ENCODE peak calls at places on chromosomes 16 and 17, in six cellular contexts. One of them, this sample, is unnamed.

GRCh38 chr16:364595-365491 is 5.5 kb downstream of the MRPL28 start:
- DNase-seq in adrenal gland: no peak
- DNase-seq in uterus: no peak
- DNase-seq in tibial nerve: no peak
- DNase-seq in A549: no peak
- DNase-seq in transverse colon: no peak
- DNase-seq in this sample: no peak

GRCh38 chr17:61205931-61206330 is 193.7 kb upstream of the TBX2 start:
- DNase-seq in adrenal gland: no peak
- DNase-seq in uterus: no peak
- DNase-seq in tibial nerve: no peak
- DNase-seq in A549: no peak
- DNase-seq in transverse colon: no peak
- DNase-seq in this sample: no peak

GRCh38 chr17:63150994-63151464 is 185.0 kb downstream of the TANC2 start:
- DNase-seq in adrenal gland: no peak
- DNase-seq in uterus: no peak
- DNase-seq in tibial nerve: no peak
- DNase-seq in A549: no peak
- DNase-seq in transverse colon: no peak
- DNase-seq in this sample: no peak

GRCh38 chr17:32341141-32341856 is 674 bp downstream of the C17orf75 start:
- DNase-seq in adrenal gland: no peak
- DNase-seq in uterus: no peak
- DNase-seq in tibial nerve: no peak
- DNase-seq in A549: no peak
- DNase-seq in transverse colon: no peak
- DNase-seq in this sample: no peak

GRCh38 chr17:39144414-39144813 is 7.0 kb downstream of the PLXDC1 start:
- DNase-seq in adrenal gland: peak; percentile 51
- DNase-seq in uterus: peak; percentile 92
- DNase-seq in tibial nerve: peak; percentile 94
- DNase-seq in A549: no peak
- DNase-seq in transverse colon: peak; percentile 70
- DNase-seq in this sample: peak; percentile 91

GRCh38 chr17:75738218-75738802 is 17.1 kb downstream of the ITGB4 start:
- DNase-seq in adrenal gland: no peak
- DNase-seq in uterus: no peak
- DNase-seq in tibial nerve: no peak
- DNase-seq in A549: no peak
- DNase-seq in transverse colon: no peak
- DNase-seq in this sample: no peak

GRCh38 chr17:59372138-59372751 is 40.8 kb downstream of the YPEL2 start:
- DNase-seq in adrenal gland: peak; percentile 54
- DNase-seq in uterus: peak; percentile 66
- DNase-seq in tibial nerve: peak; percentile 38
- DNase-seq in A549: no peak
- DNase-seq in transverse colon: peak; percentile 68
- DNase-seq in this sample: peak; percentile 58

GRCh38 chr17:74842599-74843351 is 16.9 kb downstream of the GRIN2C start:
- DNase-seq in adrenal gland: peak; percentile 76
- DNase-seq in uterus: peak; percentile 40
- DNase-seq in tibial nerve: peak; percentile 30
- DNase-seq in A549: peak; percentile 96
- DNase-seq in transverse colon: peak; percentile 68
- DNase-seq in this sample: peak; percentile 89

GRCh38 chr16:58098207-58099096 is 30.7 kb downstream of the CFAP20 start:
- DNase-seq in adrenal gland: no peak
- DNase-seq in uterus: no peak
- DNase-seq in tibial nerve: no peak
- DNase-seq in A549: no peak
- DNase-seq in transverse colon: no peak
- DNase-seq in this sample: no peak

GRCh38 chr16:88330971-88331890 is 51.5 kb upstream of the ZNF469 start:
- DNase-seq in adrenal gland: no peak
- DNase-seq in uterus: no peak
- DNase-seq in tibial nerve: no peak
- DNase-seq in A549: no peak
- DNase-seq in transverse colon: no peak
- DNase-seq in this sample: no peak

GRCh38 chr17:78253946-78254672 is 22.7 kb downstream of the TMEM235 start:
- DNase-seq in adrenal gland: peak; percentile 84
- DNase-seq in uterus: peak; percentile 73
- DNase-seq in tibial nerve: peak; percentile 73
- DNase-seq in A549: peak; percentile 87
- DNase-seq in transverse colon: peak; percentile 88
- DNase-seq in this sample: peak; percentile 89

GRCh38 chr17:18966831-18967624 is 15.1 kb downstream of the SLC5A10 start:
- DNase-seq in adrenal gland: no peak
- DNase-seq in uterus: no peak
- DNase-seq in tibial nerve: no peak
- DNase-seq in A549: no peak
- DNase-seq in transverse colon: peak; percentile 7
- DNase-seq in this sample: peak; percentile 50

GRCh38 chr16:56206951-56207350 is 15.7 kb downstream of the GNAO1 start:
- DNase-seq in adrenal gland: no peak
- DNase-seq in uterus: no peak
- DNase-seq in tibial nerve: no peak
- DNase-seq in A549: no peak
- DNase-seq in transverse colon: no peak
- DNase-seq in this sample: no peak

GRCh38 chr16:83040174-83040573 is 413.4 kb downstream of the CDH13 start:
- DNase-seq in adrenal gland: no peak
- DNase-seq in uterus: no peak
- DNase-seq in tibial nerve: no peak
- DNase-seq in A549: no peak
- DNase-seq in transverse colon: no peak
- DNase-seq in this sample: no peak

GRCh38 chr16:58222532-58223316 is 24.8 kb upstream of the CSNK2A2 start:
- DNase-seq in adrenal gland: no peak
- DNase-seq in uterus: no peak
- DNase-seq in tibial nerve: no peak
- DNase-seq in A549: peak; percentile 26
- DNase-seq in transverse colon: no peak
- DNase-seq in this sample: no peak

GRCh38 chr16:87344931-87345631 is 27.9 kb upstream of the C16orf95 start:
- DNase-seq in adrenal gland: no peak
- DNase-seq in uterus: peak; percentile 42
- DNase-seq in tibial nerve: no peak
- DNase-seq in A549: no peak
- DNase-seq in transverse colon: peak; percentile 67
- DNase-seq in this sample: peak; percentile 42

GRCh38 chr16:84661418-84662060 is 13.2 kb downstream of the KLHL36 start:
- DNase-seq in adrenal gland: no peak
- DNase-seq in uterus: no peak
- DNase-seq in tibial nerve: no peak
- DNase-seq in A549: no peak
- DNase-seq in transverse colon: no peak
- DNase-seq in this sample: no peak

GRCh38 chr16:19524866-19525723 is 1.4 kb downstream of the CCP110 start:
- DNase-seq in adrenal gland: no peak
- DNase-seq in uterus: no peak
- DNase-seq in tibial nerve: no peak
- DNase-seq in A549: no peak
- DNase-seq in transverse colon: no peak
- DNase-seq in this sample: no peak

GRCh38 chr17:65530985-65531507 is 30.4 kb downstream of the AXIN2 start:
- DNase-seq in adrenal gland: peak; percentile 76
- DNase-seq in uterus: no peak
- DNase-seq in tibial nerve: no peak
- DNase-seq in A549: no peak
- DNase-seq in transverse colon: no peak
- DNase-seq in this sample: no peak

GRCh38 chr17:48804936-48805411 is 12.1 kb downstream of the TTLL6 start:
- DNase-seq in adrenal gland: peak; percentile 76
- DNase-seq in uterus: peak; percentile 39
- DNase-seq in tibial nerve: no peak
- DNase-seq in A549: peak; percentile 96
- DNase-seq in transverse colon: peak; percentile 76
- DNase-seq in this sample: peak; percentile 43

GRCh38 chr16:84751947-84752346 is 52.1 kb downstream of the USP10 start:
- DNase-seq in adrenal gland: no peak
- DNase-seq in uterus: no peak
- DNase-seq in tibial nerve: no peak
- DNase-seq in A549: no peak
- DNase-seq in transverse colon: no peak
- DNase-seq in this sample: no peak

GRCh38 chr17:10328971-10329923 is 43.6 kb downstream of the MYH13 start:
- DNase-seq in adrenal gland: no peak
- DNase-seq in uterus: no peak
- DNase-seq in tibial nerve: no peak
- DNase-seq in A549: no peak
- DNase-seq in transverse colon: no peak
- DNase-seq in this sample: no peak

GRCh38 chr16:85249830-85250455 is 137.7 kb upstream of the CIBAR2 start:
- DNase-seq in adrenal gland: no peak
- DNase-seq in uterus: no peak
- DNase-seq in tibial nerve: no peak
- DNase-seq in A549: no peak
- DNase-seq in transverse colon: no peak
- DNase-seq in this sample: no peak

GRCh38 chr17:8041249-8041928 is 2.5 kb downstream of the ALOX15B start:
- DNase-seq in adrenal gland: no peak
- DNase-seq in uterus: no peak
- DNase-seq in tibial nerve: no peak
- DNase-seq in A549: peak; percentile 81
- DNase-seq in transverse colon: peak; percentile 56
- DNase-seq in this sample: no peak

GRCh38 chr16:65071371-65072311 is 50.2 kb downstream of the CDH11 start:
- DNase-seq in adrenal gland: peak; percentile 31
- DNase-seq in uterus: peak; percentile 37
- DNase-seq in tibial nerve: peak; percentile 32
- DNase-seq in A549: no peak
- DNase-seq in transverse colon: peak; percentile 12
- DNase-seq in this sample: no peak

GRCh38 chr16:51009359-51009758 is 141.7 kb downstream of the SALL1 start:
- DNase-seq in adrenal gland: no peak
- DNase-seq in uterus: no peak
- DNase-seq in tibial nerve: no peak
- DNase-seq in A549: no peak
- DNase-seq in transverse colon: no peak
- DNase-seq in this sample: no peak

GRCh38 chr16:56848955-56849689 is 15.9 kb upstream of the SLC12A3 start:
- DNase-seq in adrenal gland: peak; percentile 58
- DNase-seq in uterus: peak; percentile 57
- DNase-seq in tibial nerve: no peak
- DNase-seq in A549: no peak
- DNase-seq in transverse colon: no peak
- DNase-seq in this sample: no peak

GRCh38 chr17:17528696-17529652 is 32.8 kb upstream of the RASD1 start:
- DNase-seq in adrenal gland: no peak
- DNase-seq in uterus: no peak
- DNase-seq in tibial nerve: no peak
- DNase-seq in A549: no peak
- DNase-seq in transverse colon: no peak
- DNase-seq in this sample: no peak

GRCh38 chr17:36149296-36149820 is 27.1 kb downstream of the TBC1D3B start:
- DNase-seq in adrenal gland: peak; percentile 32
- DNase-seq in uterus: peak; percentile 15
- DNase-seq in tibial nerve: peak; percentile 28
- DNase-seq in A549: no peak
- DNase-seq in transverse colon: no peak
- DNase-seq in this sample: peak; percentile 44

GRCh38 chr17:68584904-68585303 is 16.3 kb downstream of the FAM20A start:
- DNase-seq in adrenal gland: no peak
- DNase-seq in uterus: no peak
- DNase-seq in tibial nerve: no peak
- DNase-seq in A549: no peak
- DNase-seq in transverse colon: no peak
- DNase-seq in this sample: no peak

GRCh38 chr16:85338638-85338982 is 226.3 kb upstream of the CIBAR2 start:
- DNase-seq in adrenal gland: no peak
- DNase-seq in uterus: no peak
- DNase-seq in tibial nerve: no peak
- DNase-seq in A549: no peak
- DNase-seq in transverse colon: no peak
- DNase-seq in this sample: no peak

GRCh38 chr16:58013201-58013956 is 12.2 kb downstream of the USB1 start:
- DNase-seq in adrenal gland: no peak
- DNase-seq in uterus: no peak
- DNase-seq in tibial nerve: no peak
- DNase-seq in A549: no peak
- DNase-seq in transverse colon: no peak
- DNase-seq in this sample: no peak

DNA sequence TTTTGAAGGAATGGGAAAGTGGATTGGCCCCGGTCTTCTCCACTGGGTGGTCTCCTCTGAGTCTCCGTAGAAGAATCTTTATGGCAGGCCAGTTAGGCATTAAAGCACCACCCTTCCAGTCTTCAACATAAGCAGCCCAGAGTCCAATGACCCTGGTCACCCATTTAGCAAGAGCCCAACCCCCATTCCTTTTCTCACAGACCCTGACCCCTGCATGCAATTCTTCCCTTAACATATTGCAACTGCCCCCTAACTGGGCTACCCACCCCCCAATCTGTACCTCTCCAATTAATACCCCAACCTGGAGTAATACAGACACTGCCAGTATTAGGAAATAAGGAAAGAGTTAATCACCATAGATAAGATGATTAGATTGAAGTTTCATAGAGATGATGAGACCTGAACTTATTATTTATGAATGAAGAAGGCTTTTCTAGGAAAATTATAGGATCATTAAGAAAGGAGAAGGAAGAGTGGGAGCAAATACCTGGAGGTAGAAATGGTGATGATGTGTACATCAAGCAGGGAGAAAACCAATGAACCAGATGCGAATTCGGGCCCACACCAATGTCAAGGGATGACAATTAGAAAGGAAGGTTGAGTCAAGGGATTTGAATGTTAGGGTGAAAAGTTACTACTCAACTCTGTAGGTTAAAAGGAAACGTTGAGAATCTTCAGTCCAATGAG is 2.4 kb downstream of the CCL2 start:
- DNase-seq in adrenal gland: no peak
- DNase-seq in uterus: no peak
- DNase-seq in tibial nerve: no peak
- DNase-seq in A549: no peak
- DNase-seq in transverse colon: no peak
- DNase-seq in this sample: no peak
- TF ChIP-seq POLR2A in adrenal gland: no peak
- TF ChIP-seq POLR2A in uterus: no peak
- TF ChIP-seq POLR2A in tibial nerve: no peak
- TF ChIP-seq POLR2A in A549: no peak
- TF ChIP-seq POLR2A in transverse colon: no peak
- TF ChIP-seq POLR2A in this sample: no peak

GRCh38 chr17:80947200-80947940 is 44.3 kb upstream of the CHMP6 start:
- DNase-seq in adrenal gland: no peak
- DNase-seq in uterus: peak; percentile 14
- DNase-seq in tibial nerve: no peak
- DNase-seq in A549: no peak
- DNase-seq in transverse colon: no peak
- DNase-seq in this sample: peak; percentile 22
- TF ChIP-seq POLR2A in adrenal gland: no peak
- TF ChIP-seq POLR2A in uterus: no peak
- TF ChIP-seq POLR2A in tibial nerve: no peak
- TF ChIP-seq POLR2A in A549: no peak
- TF ChIP-seq POLR2A in transverse colon: no peak
- TF ChIP-seq POLR2A in this sample: no peak

GRCh38 chr16:30478766-30479478 is 6.4 kb downstream of the ITGAL start:
- DNase-seq in adrenal gland: no peak
- DNase-seq in uterus: no peak
- DNase-seq in tibial nerve: no peak
- DNase-seq in A549: no peak
- DNase-seq in transverse colon: no peak
- DNase-seq in this sample: no peak
- TF ChIP-seq POLR2A in adrenal gland: no peak
- TF ChIP-seq POLR2A in uterus: no peak
- TF ChIP-seq POLR2A in tibial nerve: no peak
- TF ChIP-seq POLR2A in A549: no peak
- TF ChIP-seq POLR2A in transverse colon: no peak
- TF ChIP-seq POLR2A in this sample: no peak

GRCh38 chr17:82859431-82860403 is 19.9 kb upstream of the ZNF750 start:
- DNase-seq in adrenal gland: peak; percentile 84
- DNase-seq in uterus: peak; percentile 11
- DNase-seq in tibial nerve: no peak
- DNase-seq in A549: peak; percentile 41
- DNase-seq in transverse colon: no peak
- DNase-seq in this sample: no peak
- TF ChIP-seq POLR2A in adrenal gland: no peak
- TF ChIP-seq POLR2A in uterus: no peak
- TF ChIP-seq POLR2A in tibial nerve: peak; percentile 21
- TF ChIP-seq POLR2A in A549: no peak
- TF ChIP-seq POLR2A in transverse colon: no peak
- TF ChIP-seq POLR2A in this sample: no peak